ENCODE peak calls at places on chromosome 10, in four cellular contexts. W is suprapubic skin, T is keratinocyte, O is omental fat pad. Z is an unnamed sample.

GRCh38 chr10:101030492-101031127 is 319 bp downstream of the PDZD7 start:
- DNase-seq in T (no peak), O (no peak), W (no peak), Z (no peak)

GRCh38 chr10:124697837-124698559 is 46.2 kb downstream of the FAM53B start:
- DNase-seq in T (no peak), W (no peak), O (no peak), Z (no peak)

GRCh38 chr10:124647421-124648130 is 96.6 kb downstream of the FAM53B start:
- DNase-seq in O (no peak), T (no peak), W (peak; percentile 85), Z (no peak)

GRCh38 chr10:63718453-63718852 is 197.3 kb downstream of the REEP3 start:
- DNase-seq in W (no peak), T (no peak), O (no peak), Z (no peak)

GRCh38 chr10:8032558-8032957 is 21.9 kb upstream of the GATA3 start:
- DNase-seq in T (no peak), W (no peak), O (no peak), Z (no peak)

GRCh38 chr10:33302188-33302829 is 32.2 kb downstream of the NRP1 start:
- DNase-seq in O (no peak), W (no peak), T (no peak), Z (no peak)

GRCh38 chr10:16835223-16835622 is 18.0 kb upstream of the RSU1 start:
- DNase-seq in T (no peak), W (no peak), O (no peak), Z (no peak)

GRCh38 chr10:84654671-84655070 is 326.3 kb downstream of the CCSER2 start:
- DNase-seq in W (no peak), O (no peak), T (no peak), Z (no peak)

GRCh38 chr10:78805176-78805575 is 263.6 kb upstream of the ZMIZ1 start:
- DNase-seq in T (no peak), O (no peak), W (peak; percentile 83), Z (no peak)

GRCh38 chr10:10831085-10831484 is 186.6 kb upstream of the CELF2 start:
- DNase-seq in W (peak; percentile 88), T (peak; percentile 56), O (peak; percentile 37), Z (no peak)

GRCh38 chr10:65670087-65670486 is 1255.7 kb upstream of the LRRTM3 start:
- DNase-seq in O (no peak), T (no peak), W (no peak), Z (no peak)

GRCh38 chr10:79298403-79299244 is 48.6 kb upstream of the PPIF start:
- DNase-seq in W (no peak), T (peak; percentile 89), O (no peak), Z (no peak)

GRCh38 chr10:16673443-16673842 is 143.8 kb downstream of the RSU1 start:
- DNase-seq in W (no peak), T (no peak), O (no peak), Z (no peak)

GRCh38 chr10:48507933-48508830 is 96.7 kb downstream of the ARHGAP22 start:
- DNase-seq in T (no peak), O (no peak), W (no peak), Z (peak; percentile 58)

GRCh38 chr10:43573250-43574034 is 974 bp downstream of the ZNF239 start:
- DNase-seq in W (no peak), O (no peak), T (no peak), Z (no peak)

GRCh38 chr10:129866894-129867293 is 97.2 kb downstream of the EBF3 start:
- DNase-seq in O (no peak), W (no peak), T (no peak), Z (no peak)

GRCh38 chr10:122588381-122588780 is 27.8 kb downstream of the DMBT1 start:
- DNase-seq in W (no peak), O (no peak), T (no peak), Z (no peak)

GRCh38 chr10:114932225-114932624 is 5.8 kb upstream of the TRUB1 start:
- DNase-seq in O (no peak), T (no peak), W (no peak), Z (no peak)

GRCh38 chr10:114931072-114931679 is 6.8 kb upstream of the TRUB1 start:
- DNase-seq in O (no peak), T (no peak), W (no peak), Z (no peak)

GRCh38 chr10:114932945-114933344 is 5.0 kb upstream of the TRUB1 start:
- DNase-seq in T (no peak), O (no peak), W (no peak), Z (no peak)

GRCh38 chr10:114930320-114930719 is 7.7 kb upstream of the TRUB1 start:
- DNase-seq in O (no peak), T (no peak), W (no peak), Z (no peak)

GRCh38 chr10:114933588-114933987 is 4.4 kb upstream of the TRUB1 start:
- DNase-seq in W (no peak), O (no peak), T (no peak), Z (no peak)
- TF ChIP-seq CTCF in W (no peak), O (no peak), T (no peak), Z (no peak)

DNA sequence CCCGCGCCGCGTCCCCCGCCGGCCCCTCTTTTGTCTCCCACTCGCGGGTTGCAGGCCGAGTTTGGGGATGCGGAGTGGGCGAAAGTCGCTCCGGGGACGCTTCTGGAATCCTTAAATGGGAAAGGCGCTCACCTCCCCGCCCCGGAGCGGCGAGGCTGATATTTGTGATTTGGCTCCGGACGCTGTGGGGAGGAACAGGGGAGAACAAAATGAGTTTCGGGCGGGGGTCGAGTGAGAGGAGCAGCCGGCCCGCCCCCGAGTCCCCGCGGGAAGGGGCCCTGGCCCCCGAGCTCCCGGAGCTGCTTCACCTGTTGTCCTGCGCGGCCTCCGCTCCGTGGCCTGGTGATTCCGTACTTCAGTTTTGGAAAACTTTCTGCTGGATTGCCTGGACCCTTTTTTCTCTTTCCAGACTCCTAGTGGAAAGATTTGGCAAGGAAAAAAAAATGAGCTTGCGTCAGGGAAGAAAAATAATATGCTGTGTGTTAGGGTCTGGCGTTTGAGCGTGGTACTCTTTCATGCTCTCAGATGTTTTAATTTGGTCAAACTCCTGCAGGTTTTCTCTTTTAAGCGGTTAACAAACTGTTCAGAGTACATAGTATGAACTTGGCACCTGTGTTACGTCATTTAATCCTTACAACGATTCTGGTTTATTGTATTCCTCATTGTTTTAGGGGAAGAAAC is 831 bp downstream of the BMPR1A start:
- DNase-seq in O (no peak), W (peak; percentile 72), T (no peak), Z (peak; percentile 76)
- TF ChIP-seq CTCF in O (no peak), W (no peak), T (no peak), Z (peak; percentile 68)

DNA sequence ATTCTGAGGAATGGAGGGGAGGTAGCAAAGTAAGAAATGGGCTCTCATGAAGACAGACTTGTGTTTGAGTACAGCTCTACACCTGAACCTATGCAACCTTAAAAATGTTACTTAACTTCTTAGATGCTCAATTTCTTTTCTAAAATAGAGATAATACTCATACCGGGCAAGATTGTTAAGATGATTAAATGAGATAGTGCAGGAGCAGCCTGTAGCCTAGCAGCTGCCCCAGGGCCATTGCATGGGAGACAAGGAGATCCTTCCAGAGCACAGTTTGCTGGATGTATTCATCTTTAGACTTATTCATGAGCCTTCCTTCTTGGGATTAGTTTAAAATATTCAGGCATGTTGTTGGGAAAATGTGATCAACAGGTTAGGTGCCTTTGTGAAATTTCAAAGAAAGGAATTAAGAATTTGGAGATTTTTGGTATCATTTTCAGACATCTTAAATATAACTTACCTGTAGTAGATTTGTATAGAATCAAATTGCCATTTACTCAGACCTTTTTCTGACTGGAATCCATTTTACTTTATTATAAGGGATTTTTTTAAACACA is 130.2 kb downstream of the KAT6B start:
- DNase-seq in O (no peak), W (no peak), T (no peak), Z (no peak)
- TF ChIP-seq CTCF in O (no peak), W (no peak), T (no peak), Z (no peak)

DNA sequence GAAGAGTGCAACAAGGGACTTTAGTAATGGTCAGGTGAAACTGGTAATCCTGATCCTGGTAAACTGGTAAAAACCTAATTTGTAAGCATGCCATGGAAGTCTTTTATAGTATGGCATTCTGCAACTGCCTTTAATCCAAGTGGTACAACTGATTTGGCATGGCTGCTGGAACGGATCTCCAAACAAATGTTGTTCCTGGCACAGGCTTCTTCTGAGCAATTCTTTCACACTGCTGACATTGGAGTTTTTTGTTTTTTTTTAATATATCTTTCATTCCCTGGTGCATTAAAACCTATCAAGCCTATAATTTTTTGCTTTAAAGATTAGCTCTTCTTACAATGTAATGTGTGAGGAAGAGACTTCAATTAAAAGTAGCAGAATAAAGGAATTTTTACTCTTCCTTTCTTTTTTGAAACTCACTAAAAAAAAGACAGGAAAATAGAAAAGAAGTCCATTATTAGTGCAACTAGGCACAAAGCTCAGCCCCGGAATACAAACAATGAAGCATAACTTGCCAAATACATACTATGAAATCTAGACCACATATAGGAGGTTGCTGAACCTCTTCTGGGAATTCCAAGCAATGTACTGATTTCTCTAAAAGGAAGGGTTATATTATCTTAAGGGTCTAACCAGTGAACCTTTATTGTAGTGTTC is 79.3 kb upstream of the OIT3 start:
- DNase-seq in T (no peak), W (no peak), O (no peak), Z (no peak)
- TF ChIP-seq CTCF in T (no peak), W (no peak), O (no peak), Z (no peak)

GRCh38 chr10:35386594-35387174 is 50.4 kb downstream of the CCNY start:
- DNase-seq in T (no peak), W (no peak), O (no peak), Z (no peak)
- TF ChIP-seq CTCF in T (no peak), W (no peak), O (no peak), Z (no peak)